ENCODE peak calls at places on chromosomes 4 and X, in seven cellular contexts. Z is right atrium auricular region; X is uterus; B is GM23248; C is CD8-positive, alpha-beta T cell; L is brain microvascular endothelial cell; W is heart left ventricle. Q is an unnamed sample. For H3K27me3 and H3K36me3, the result is how much of the 10 kb centered on the place peaks cover.

GRCh38 chr4:123477804-123478209 is 81.2 kb downstream of the SPRY1 start:
- DNase-seq in Z (no peak), X (no peak), B (peak), C (no peak), L (peak), W (peak), Q (no peak)

GRCh38 chr4:54227261-54228063 is 1.6 kb upstream of the PDGFRA start:
- DNase-seq in Z (peak), X (no peak), B (peak), C (no peak), L (peak), W (no peak), Q (peak)

GRCh38 chr4:28006021-28006420 is 1145.4 kb downstream of the STIM2 start:
- DNase-seq in Z (no peak), X (no peak), B (no peak), C (no peak), L (no peak), W (no peak), Q (no peak)

GRCh38 chr4:76179398-76180318 is 31.5 kb upstream of the NUP54 start:
- DNase-seq in Z (peak), X (peak), B (peak), C (peak), L (peak), W (peak), Q (peak)

GRCh38 chrX:1316527-1316926 is 20.1 kb upstream of the IL3RA start:
- DNase-seq in Z (peak), X (no peak), B (no peak), C (no peak), L (no peak), W (peak), Q (no peak)

GRCh38 chrX:24190500-24191156 is 41.1 kb downstream of the ZFX start:
- DNase-seq in Z (no peak), X (no peak), B (peak), C (no peak), L (no peak), W (no peak), Q (no peak)

GRCh38 chr4:53194727-53195126 is 171.1 kb downstream of the SCFD2 start:
- DNase-seq in Z (no peak), X (no peak), B (no peak), C (no peak), L (no peak), W (no peak), Q (no peak)

GRCh38 chr4:164779811-164780216 is 25.9 kb downstream of the SMIM31 start:
- DNase-seq in Z (no peak), X (no peak), B (peak), C (no peak), L (peak), W (no peak), Q (peak)

GRCh38 chr4:78629991-78630541 is 78.5 kb downstream of the ANXA3 start:
- DNase-seq in Z (no peak), X (no peak), B (no peak), C (no peak), L (no peak), W (no peak), Q (no peak)

GRCh38 chr4:139746430-139746829 is 80.8 kb downstream of the MGST2 start:
- DNase-seq in Z (peak), X (no peak), B (no peak), C (no peak), L (no peak), W (no peak), Q (no peak)

GRCh38 chrX:154596290-154596929 is 11.5 kb downstream of the CTAG1A start:
- DNase-seq in Z (no peak), X (no peak), B (peak), C (peak), L (peak), W (no peak), Q (peak)

GRCh38 chr4:103719320-103720204 is at the start of gene TACR3:
- DNase-seq in Z (no peak), X (no peak), B (peak), C (no peak), L (no peak), W (peak), Q (peak)

GRCh38 chrX:41692162-41692749 is 3.5 kb downstream of the GPR34 start:
- DNase-seq in Z (no peak), X (no peak), B (peak), C (no peak), L (peak), W (no peak), Q (no peak)

GRCh38 chrX:71366674-71367256 is 608 bp downstream of the TAF1 start:
- DNase-seq in Z (no peak), X (peak), B (peak), C (no peak), L (peak), W (peak), Q (peak)

GRCh38 chr4:169254546-169254983 is 16.2 kb downstream of the SH3RF1 start:
- DNase-seq in Z (peak), X (peak), B (peak), C (no peak), L (peak), W (peak), Q (no peak)

GRCh38 chr4:75089206-75089605 is 156.3 kb downstream of the PARM1 start:
- DNase-seq in Z (no peak), X (no peak), B (no peak), C (no peak), L (no peak), W (no peak), Q (no peak)

GRCh38 chr4:146022541-146022940 is 83.9 kb upstream of the ZNF827 start:
- DNase-seq in Z (no peak), X (no peak), B (no peak), C (no peak), L (no peak), W (no peak), Q (no peak)

GRCh38 chrX:154734101-154734781 is 16.6 kb downstream of the GAB3 start:
- DNase-seq in Z (no peak), X (peak), B (peak), C (peak), L (peak), W (peak), Q (no peak)

GRCh38 chr4:27514711-27515110 is 654.1 kb downstream of the STIM2 start:
- DNase-seq in Z (no peak), X (no peak), B (no peak), C (no peak), L (no peak), W (no peak), Q (no peak)

GRCh38 chrX:17736856-17737706 is at the start of gene SCML1:
- DNase-seq in Z (peak), X (peak), B (peak), C (peak), L (peak), W (peak), Q (peak)

GRCh38 chr4:18051281-18051680 is 29.7 kb upstream of the LCORL start:
- DNase-seq in Z (no peak), X (no peak), B (peak), C (no peak), L (no peak), W (no peak), Q (no peak)

GRCh38 chr4:107956011-107956410 is 24.7 kb downstream of the CYP2U1 start:
- DNase-seq in Z (no peak), X (no peak), B (no peak), C (no peak), L (no peak), W (no peak), Q (no peak)

GRCh38 chr4:78155616-78156105 is 98.5 kb downstream of the FRAS1 start:
- DNase-seq in Z (no peak), X (no peak), B (no peak), C (no peak), L (peak), W (no peak), Q (no peak)

DNA sequence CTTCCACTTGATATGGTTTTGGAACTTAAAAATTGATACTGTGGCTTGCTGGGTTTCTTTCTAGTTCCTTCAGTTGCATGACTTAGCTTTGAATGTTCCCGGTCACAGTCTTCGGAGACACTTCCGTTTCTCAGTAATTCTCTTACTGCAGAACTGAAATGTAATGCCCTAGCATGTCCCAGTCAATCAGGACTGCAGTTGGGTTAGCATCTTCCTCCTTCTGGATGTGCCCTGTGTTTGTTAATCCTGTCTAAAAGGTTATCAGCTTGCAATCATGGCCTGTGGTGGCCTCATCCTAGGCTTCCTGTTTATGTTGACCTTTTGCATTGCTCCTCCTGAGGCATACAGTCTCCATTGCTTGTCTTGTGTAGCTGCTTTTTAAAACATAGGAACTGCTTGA is 275.9 kb downstream of the ARHGAP10 start:
- DNase-seq in Z (no peak), X (no peak), B (no peak), C (no peak), L (no peak), W (no peak), Q (no peak)
- H3K4me3 ChIP-seq in Z (no peak), X (no peak), B (peak), C (no peak), L (no peak), W (no peak), Q (no peak)

GRCh38 chr4:41883988-41884737 is 51.1 kb upstream of the TMEM33 start:
- DNase-seq in Z (no peak), X (no peak), B (no peak), C (no peak), L (no peak), W (no peak), Q (no peak)

GRCh38 chr4:41887322-41887721 is 47.9 kb upstream of the TMEM33 start:
- DNase-seq in Z (no peak), X (no peak), B (no peak), C (no peak), L (no peak), W (no peak), Q (no peak)

GRCh38 chr4:41882622-41883347 is 52.4 kb upstream of the TMEM33 start:
- DNase-seq in Z (no peak), X (no peak), B (peak), C (peak), L (peak), W (no peak), Q (peak)

GRCh38 chr4:41887821-41888699 is 47.2 kb upstream of the TMEM33 start:
- DNase-seq in Z (no peak), X (no peak), B (peak), C (no peak), L (peak), W (no peak), Q (no peak)

DNA sequence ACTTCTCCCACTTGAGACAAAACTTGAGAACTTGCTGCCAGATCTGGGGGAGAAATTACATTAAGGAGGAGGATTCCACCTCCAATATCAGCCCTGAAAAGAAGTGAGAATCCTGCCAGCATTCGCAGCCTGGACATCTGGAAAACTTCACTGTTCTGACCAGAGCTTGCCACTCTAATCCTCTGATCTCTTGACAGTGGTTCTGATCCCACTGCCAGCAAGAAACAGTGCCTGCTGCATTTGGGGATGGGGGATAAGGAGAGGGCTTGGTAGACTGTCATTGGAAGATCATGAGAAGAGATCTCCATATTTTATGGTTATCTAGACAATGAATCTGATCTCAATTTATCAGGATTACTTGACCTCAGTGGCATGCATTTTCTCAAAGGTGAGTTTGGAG is 49.8 kb upstream of the TMEM33 start:
- DNase-seq in Z (no peak), X (no peak), B (no peak), C (no peak), L (no peak), W (no peak), Q (no peak)
- H3K27me3 ChIP-seq in Z (under half), X (under half), B (half or more), C (under half), L (under half), W (under half), Q (half or more)

DNA sequence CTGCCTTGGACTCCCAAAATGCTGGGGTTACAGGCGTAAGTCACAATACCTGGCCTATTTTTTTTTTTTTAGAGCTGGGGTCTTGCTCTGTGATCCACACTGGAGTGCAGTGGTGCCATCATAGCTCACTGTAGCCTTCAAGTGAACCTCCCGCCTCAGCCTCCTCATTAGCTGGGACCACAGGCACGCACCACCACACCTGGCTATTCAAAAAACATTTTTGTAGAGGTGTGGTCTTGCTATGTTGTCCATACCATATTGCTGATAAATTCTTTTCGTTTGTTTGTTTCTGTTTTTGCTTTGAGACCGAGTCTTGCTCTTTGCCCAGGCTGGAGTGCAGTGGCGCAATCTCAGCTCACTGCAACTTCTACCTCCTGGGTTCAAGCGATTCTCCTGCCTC is 21.6 kb downstream of the ENOPH1 start:
- DNase-seq in Z (no peak), X (no peak), B (no peak), C (no peak), L (no peak), W (no peak), Q (no peak)
- H3K36me3 ChIP-seq in Z (half or more), X (under half), B (under half), C (under half), L (under half), W (half or more), Q (under half)

GRCh38 chr4:7759635-7760034 is 180.0 kb downstream of the AFAP1 start:
- DNase-seq in Z (no peak), X (no peak), B (no peak), C (no peak), L (no peak), W (no peak), Q (no peak)

GRCh38 chr4:7761720-7762119 is 177.9 kb downstream of the AFAP1 start:
- DNase-seq in Z (peak), X (peak), B (peak), C (peak), L (peak), W (peak), Q (peak)

GRCh38 chr4:7760228-7760627 is 179.4 kb downstream of the AFAP1 start:
- DNase-seq in Z (no peak), X (no peak), B (no peak), C (no peak), L (no peak), W (no peak), Q (no peak)

GRCh38 chr4:7761312-7761711 is 178.3 kb downstream of the AFAP1 start:
- DNase-seq in Z (no peak), X (no peak), B (no peak), C (no peak), L (no peak), W (no peak), Q (no peak)

DNA sequence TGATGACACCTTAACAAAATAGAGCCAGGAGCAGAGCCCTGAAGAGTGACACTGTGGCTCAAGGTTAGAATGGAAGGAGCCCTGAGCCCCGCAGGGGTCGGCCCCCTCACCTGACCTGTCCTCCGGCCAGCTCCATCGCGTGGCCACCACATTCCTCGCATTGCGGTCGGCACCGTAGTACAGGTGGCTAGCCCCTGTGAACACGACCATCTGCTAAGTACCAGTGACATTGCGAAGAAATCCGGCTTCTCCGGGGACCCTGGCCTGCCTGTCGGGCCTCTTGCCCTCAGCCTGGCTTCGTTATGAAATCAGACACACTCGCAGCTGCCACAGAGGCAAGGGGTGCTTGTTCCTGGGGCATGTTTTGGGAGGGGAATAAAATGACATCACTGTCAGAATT is 179.0 kb downstream of the AFAP1 start:
- DNase-seq in Z (no peak), X (no peak), B (no peak), C (no peak), L (no peak), W (no peak), Q (no peak)
- H3K4me3 ChIP-seq in Z (no peak), X (no peak), B (no peak), C (no peak), L (no peak), W (no peak), Q (no peak)

GRCh38 chr4:3680656-3681055 is 85.5 kb upstream of the ADRA2C start:
- DNase-seq in Z (no peak), X (peak), B (no peak), C (no peak), L (no peak), W (no peak), Q (no peak)
- H3K27me3 ChIP-seq in Z (under half), X (under half), B (under half), C (under half), L (under half), W (under half), Q (under half)

DNA sequence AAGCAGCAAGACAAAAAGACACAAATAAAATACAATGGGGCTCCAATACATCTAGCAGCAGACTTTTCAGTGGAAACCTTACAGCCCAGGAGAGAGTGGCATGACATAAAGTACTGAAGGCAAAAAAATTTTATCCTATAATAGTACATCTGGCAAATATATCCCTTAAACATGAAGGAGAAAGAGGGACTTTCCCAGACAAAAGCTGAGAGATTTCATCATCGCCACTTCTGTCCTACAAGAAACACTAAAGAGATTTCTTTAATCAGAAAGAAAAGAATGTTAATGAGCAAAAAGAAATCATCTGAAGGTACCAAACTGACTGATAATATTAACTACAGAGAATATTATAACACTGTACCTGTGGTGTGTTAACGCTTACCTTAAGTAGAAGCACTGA is 86.4 kb downstream of the ANKRD17 start:
- DNase-seq in Z (no peak), X (no peak), B (no peak), C (no peak), L (no peak), W (no peak), Q (no peak)
- H3K36me3 ChIP-seq in Z (under half), X (under half), B (under half), C (under half), L (under half), W (half or more), Q (under half)

DNA sequence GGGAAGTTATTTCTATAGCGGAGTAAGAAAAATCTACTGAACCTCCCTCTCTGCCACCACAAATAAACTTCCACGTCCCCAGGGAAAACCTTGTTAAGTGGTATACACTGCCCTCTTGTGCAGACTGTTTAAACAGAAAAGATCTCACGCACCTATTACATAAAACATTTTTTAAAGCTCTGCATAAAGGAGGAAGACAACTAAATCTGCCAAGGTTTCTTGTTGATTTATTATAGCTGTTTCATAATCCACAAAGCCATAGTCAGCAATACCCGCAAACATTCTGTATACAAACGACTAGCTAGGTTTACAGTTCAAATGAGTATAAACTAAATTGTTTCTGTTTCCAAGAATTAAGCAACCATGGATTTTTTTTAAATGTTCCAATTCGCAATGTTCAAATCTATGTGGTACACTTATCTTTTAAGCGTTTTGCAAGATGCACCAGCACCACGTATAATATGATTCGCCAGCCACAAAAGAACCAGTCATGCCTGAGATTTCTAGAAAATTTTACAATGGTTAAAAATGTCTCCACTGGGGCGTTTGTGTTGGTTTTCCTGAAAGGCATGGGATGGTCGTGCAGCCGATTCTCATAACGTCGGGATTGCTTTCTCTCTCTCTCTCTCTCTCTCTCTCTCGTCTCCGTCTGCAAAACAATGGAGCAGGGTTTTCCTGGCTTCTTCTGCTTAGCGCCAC is 164.6 kb downstream of the PRKX start:
- DNase-seq in Z (no peak), X (no peak), B (peak), C (no peak), L (peak), W (no peak), Q (no peak)
- H3K4me3 ChIP-seq in Z (no peak), X (no peak), B (peak), C (no peak), L (peak), W (peak), Q (no peak)